ENCODE peak calls at places on chromosomes 4 and X, in seven cellular contexts. Y, Z, K, M, X, F and W are unnamed samples.

GRCh38 chrX:133921764-133922389 is 63.5 kb downstream of the GPC3 start:
- DNase-seq in Y (peak; percentile 34), Z (no peak), K (peak; percentile 18), M (peak; percentile 41), X (peak; percentile 17), F (peak; percentile 64), W (peak; percentile 15)

GRCh38 chrX:63934160-63934559 is 149.1 kb upstream of the ARHGEF9 start:
- DNase-seq in Y (no peak), Z (no peak), K (no peak), M (no peak), X (no peak), F (no peak), W (no peak)

GRCh38 chrX:78331708-78332107 is 4.3 kb upstream of the CYSLTR1 start:
- DNase-seq in Y (no peak), Z (no peak), K (no peak), M (no peak), X (no peak), F (no peak), W (no peak)

GRCh38 chr4:2009651-2010233 is 968 bp upstream of the NELFA start:
- DNase-seq in Y (peak; percentile 46), Z (peak; percentile 88), K (peak; percentile 57), M (peak; percentile 48), X (peak; percentile 64), F (peak; percentile 77), W (peak; percentile 31)

GRCh38 chrX:127038065-127038464 is 218.5 kb downstream of the PRR32 start:
- DNase-seq in Y (no peak), Z (no peak), K (no peak), M (no peak), X (no peak), F (peak; percentile 16), W (no peak)

GRCh38 chrX:119067023-119067739 is 5.6 kb upstream of the CT47C1 start:
- DNase-seq in Y (peak; percentile 75), Z (no peak), K (peak; percentile 74), M (peak; percentile 66), X (peak; percentile 67), F (peak; percentile 55), W (no peak)

GRCh38 chr4:118313098-118313497 is 39.7 kb downstream of the PRSS12 start:
- DNase-seq in Y (no peak), Z (no peak), K (no peak), M (no peak), X (no peak), F (no peak), W (no peak)

GRCh38 chrX:1496076-1496475 is 40.9 kb downstream of the P2RY8 start:
- DNase-seq in Y (no peak), Z (peak; percentile 79), K (no peak), M (no peak), X (no peak), F (no peak), W (no peak)

GRCh38 chrX:54166915-54167314 is 16.1 kb downstream of the FAM120C start:
- DNase-seq in Y (peak; percentile 14), Z (no peak), K (no peak), M (peak; percentile 62), X (no peak), F (no peak), W (no peak)

GRCh38 chr4:24472514-24473308 is 111.6 kb downstream of the DHX15 start:
- DNase-seq in Y (peak; percentile 79), Z (peak; percentile 93), K (peak; percentile 80), M (peak; percentile 74), X (peak; percentile 90), F (peak; percentile 93), W (peak; percentile 39)

GRCh38 chrX:76064825-76065224 is 108.0 kb upstream of the PBDC1 start:
- DNase-seq in Y (no peak), Z (no peak), K (no peak), M (no peak), X (no peak), F (no peak), W (no peak)

GRCh38 chr4:177250056-177250696 is 59.5 kb upstream of the NEIL3 start:
- DNase-seq in Y (peak; percentile 79), Z (peak; percentile 92), K (peak; percentile 74), M (peak; percentile 23), X (peak; percentile 80), F (peak; percentile 83), W (no peak)

GRCh38 chrX:143854006-143854405 is 29.9 kb upstream of the UBE2NL start:
- DNase-seq in Y (peak; percentile 63), Z (no peak), K (peak; percentile 49), M (peak; percentile 77), X (no peak), F (no peak), W (no peak)

GRCh38 chrX:108245462-108245861 is 153.9 kb downstream of the ATG4A start:
- DNase-seq in Y (no peak), Z (no peak), K (no peak), M (no peak), X (no peak), F (no peak), W (no peak)

GRCh38 chr4:2400841-2401609 is 17.4 kb downstream of the ZFYVE28 start:
- DNase-seq in Y (no peak), Z (no peak), K (no peak), M (no peak), X (no peak), F (no peak), W (no peak)

GRCh38 chr4:98722000-98722399 is 63.6 kb upstream of the TSPAN5 start:
- DNase-seq in Y (no peak), Z (no peak), K (no peak), M (no peak), X (no peak), F (no peak), W (no peak)

GRCh38 chrX:17377047-17377692 is 2.2 kb downstream of the NHS start:
- DNase-seq in Y (peak; percentile 22), Z (no peak), K (peak; percentile 19), M (peak; percentile 53), X (peak; percentile 64), F (peak; percentile 36), W (no peak)

GRCh38 chr4:122195718-122196117 is 43.6 kb downstream of the BLTP1 start:
- DNase-seq in Y (no peak), Z (no peak), K (no peak), M (no peak), X (no peak), F (no peak), W (no peak)

GRCh38 chr4:15755321-15755750 is 22.8 kb upstream of the CD38 start:
- DNase-seq in Y (peak; percentile 85), Z (no peak), K (peak; percentile 49), M (peak; percentile 55), X (no peak), F (no peak), W (no peak)

DNA sequence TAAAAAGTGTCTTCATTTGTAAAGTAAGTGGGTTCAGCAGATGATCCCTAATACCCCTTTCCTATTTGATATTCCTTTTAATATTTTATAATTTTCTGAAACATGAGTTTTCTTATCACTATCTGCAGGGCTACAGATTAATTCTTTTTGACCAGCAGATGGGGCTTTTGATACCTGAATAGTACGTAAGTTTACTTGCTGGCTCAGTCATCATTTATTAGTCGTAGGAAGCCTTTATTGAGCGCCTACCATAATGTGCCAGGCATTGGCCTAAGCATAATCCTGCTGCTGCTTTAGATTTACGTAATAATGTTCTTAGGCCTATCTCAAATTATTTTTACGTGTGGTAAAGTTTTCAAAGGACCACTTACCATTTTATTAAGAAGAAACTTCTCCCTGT is 33.1 kb downstream of the OSTC start:
- DNase-seq in Y (peak; percentile 74), Z (no peak), K (peak; percentile 44), M (peak; percentile 56), X (no peak), F (no peak), W (no peak)
- TF ChIP-seq CTCF in Y (peak; percentile 52), Z (no peak), K (peak; percentile 30), M (peak; percentile 48), X (no peak), F (peak; percentile 18), W (no peak)

GRCh38 chr4:95362066-95362465 is 186.7 kb downstream of the UNC5C start:
- DNase-seq in Y (no peak), Z (no peak), K (no peak), M (no peak), X (no peak), F (no peak), W (no peak)

GRCh38 chr4:95363579-95363965 is 185.2 kb downstream of the UNC5C start:
- DNase-seq in Y (no peak), Z (no peak), K (no peak), M (no peak), X (no peak), F (no peak), W (no peak)

GRCh38 chr4:95361696-95361965 is 187.1 kb downstream of the UNC5C start:
- DNase-seq in Y (no peak), Z (no peak), K (no peak), M (no peak), X (no peak), F (no peak), W (no peak)

GRCh38 chr4:95363966-95364365 is 184.8 kb downstream of the UNC5C start:
- DNase-seq in Y (no peak), Z (no peak), K (peak; percentile 15), M (no peak), X (no peak), F (no peak), W (no peak)

GRCh38 chr4:95362906-95363578 is 185.7 kb downstream of the UNC5C start:
- DNase-seq in Y (peak; percentile 43), Z (no peak), K (peak; percentile 46), M (peak; percentile 14), X (peak; percentile 54), F (peak; percentile 32), W (no peak)
- TF ChIP-seq CTCF in Y (peak; percentile 42), Z (no peak), K (peak; percentile 37), M (peak; percentile 11), X (peak; percentile 31), F (peak; percentile 50), W (no peak)

DNA sequence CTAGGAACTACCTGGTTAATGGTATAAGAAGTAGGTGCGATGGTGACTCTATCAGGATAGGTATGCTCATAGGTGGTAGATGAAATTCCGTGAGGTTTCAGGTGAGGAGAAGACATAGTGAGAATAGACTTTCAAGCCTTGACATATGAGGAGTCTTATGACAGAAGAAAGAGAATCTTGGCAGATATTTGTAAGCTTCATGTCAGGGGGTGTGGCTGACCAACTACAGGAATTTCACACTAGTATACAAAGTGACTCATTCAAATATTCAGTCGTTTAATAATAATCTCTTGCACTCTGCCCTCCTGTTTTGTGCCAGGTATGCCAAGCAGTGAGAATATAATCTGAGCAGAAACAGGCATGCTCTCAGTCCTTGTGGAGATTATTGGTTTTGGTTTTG is 22.8 kb downstream of the PACRGL start:
- DNase-seq in Y (peak; percentile 61), Z (no peak), K (no peak), M (peak; percentile 19), X (no peak), F (no peak), W (no peak)
- TF ChIP-seq CTCF in Y (no peak), Z (no peak), K (no peak), M (no peak), X (no peak), F (no peak), W (no peak)

GRCh38 chr4:104446431-104446925 is 48.2 kb downstream of the CXXC4 start:
- DNase-seq in Y (no peak), Z (no peak), K (no peak), M (no peak), X (no peak), F (no peak), W (no peak)

GRCh38 chr4:104457308-104457981 is 37.2 kb downstream of the CXXC4 start:
- DNase-seq in Y (no peak), Z (no peak), K (no peak), M (no peak), X (no peak), F (no peak), W (no peak)

GRCh38 chr4:104447346-104447745 is 47.3 kb downstream of the CXXC4 start:
- DNase-seq in Y (no peak), Z (no peak), K (no peak), M (no peak), X (no peak), F (no peak), W (no peak)

GRCh38 chr4:104449537-104449936 is 45.2 kb downstream of the CXXC4 start:
- DNase-seq in Y (no peak), Z (no peak), K (no peak), M (no peak), X (no peak), F (no peak), W (no peak)

GRCh38 chr4:104451573-104451972 is 43.1 kb downstream of the CXXC4 start:
- DNase-seq in Y (no peak), Z (no peak), K (peak; percentile 8), M (peak; percentile 14), X (peak; percentile 17), F (peak; percentile 48), W (no peak)
- TF ChIP-seq CTCF in Y (no peak), Z (no peak), K (peak; percentile 29), M (peak; percentile 43), X (peak; percentile 28), F (peak; percentile 41), W (no peak)